ENCODE peak calls at places on chromosomes 6 and 20, in ten cellular contexts. B is breast epithelium; R is T1000; Z is CD4-positive, alpha-beta T cell; H is psoas muscle; F is EH; L is AG08396; K is Caki2; A is ELF-1; V is NCI-H1105 treated with DMSO at 0.1 percent for 48 hours. O is an unnamed sample.

GRCh38 chr20:8602389-8603116 is 466.3 kb upstream of the PLCB4 start:
- DNase-seq in V (peak; percentile 16), R (no peak), Z (no peak), F (peak; percentile 25), L (peak; percentile 15), H (no peak), A (no peak), K (no peak), B (no peak), O (no peak)

GRCh38 chr20:32763202-32763999 is 1.2 kb downstream of the DNMT3B start:
- DNase-seq in H (no peak), F (no peak), V (no peak), K (no peak), A (peak; percentile 53), L (no peak), R (no peak), Z (no peak), B (no peak), O (no peak)

GRCh38 chr6:170369439-170369838 is 62.9 kb downstream of the FAM120B start:
- DNase-seq in A (no peak), F (no peak), R (no peak), L (no peak), V (no peak), B (no peak), Z (no peak), K (no peak), H (no peak), O (no peak)

GRCh38 chr6:169669147-169669546 is 32.7 kb downstream of the WDR27 start:
- DNase-seq in K (no peak), F (no peak), R (no peak), V (no peak), H (no peak), A (no peak), B (no peak), L (no peak), Z (no peak), O (no peak)

GRCh38 chr6:69796081-69796626 is 656 bp downstream of the LMBRD1 start:
- DNase-seq in L (peak; percentile 4), F (peak; percentile 36), H (no peak), A (peak; percentile 77), V (peak; percentile 76), R (no peak), B (peak; percentile 66), K (peak; percentile 58), Z (peak; percentile 57), O (peak; percentile 41)

GRCh38 chr20:33016581-33017109 is 9.1 kb downstream of the BPIFB2 start:
- DNase-seq in H (no peak), R (no peak), A (no peak), Z (no peak), L (no peak), F (no peak), V (no peak), K (no peak), B (no peak), O (no peak)

GRCh38 chr6:118306640-118307238 is 241.4 kb upstream of the PLN start:
- DNase-seq in K (no peak), R (no peak), F (no peak), L (no peak), B (no peak), V (peak; percentile 53), Z (no peak), H (no peak), A (no peak), O (no peak)

GRCh38 chr6:163776549-163777378 is 362.2 kb downstream of the QKI start:
- DNase-seq in F (no peak), L (no peak), Z (no peak), B (no peak), V (no peak), K (no peak), A (peak; percentile 39), H (no peak), R (no peak), O (no peak)

GRCh38 chr20:24095753-24096152 is 107.2 kb upstream of the GGTLC1 start:
- DNase-seq in K (peak; percentile 88), H (no peak), R (no peak), F (no peak), B (no peak), V (peak; percentile 78), A (no peak), Z (no peak), L (no peak), O (no peak)

GRCh38 chr6:158854214-158855101 is 35.3 kb upstream of the EZR start:
- DNase-seq in A (peak; percentile 53), Z (peak; percentile 16), V (no peak), H (no peak), L (no peak), B (no peak), F (peak; percentile 89), R (no peak), K (peak; percentile 30), O (peak; percentile 74)

GRCh38 chr6:139594333-139594965 is 220.0 kb upstream of the CITED2 start:
- DNase-seq in V (no peak), F (no peak), K (no peak), Z (no peak), H (no peak), A (no peak), B (no peak), R (no peak), L (no peak), O (no peak)

GRCh38 chr6:42960243-42961019 is at the start of gene GNMT:
- DNase-seq in R (no peak), K (no peak), V (peak; percentile 69), L (peak; percentile 60), A (peak; percentile 82), H (peak; percentile 73), F (peak; percentile 34), B (peak; percentile 58), Z (peak; percentile 15), O (peak; percentile 34)

GRCh38 chr20:16352751-16353150 is 220.5 kb downstream of the KIF16B start:
- DNase-seq in Z (no peak), H (no peak), K (no peak), R (no peak), B (no peak), F (no peak), A (no peak), V (no peak), L (no peak), O (no peak)

GRCh38 chr6:157235600-157236039 is 87.7 kb downstream of the TMEM242 start:
- DNase-seq in R (no peak), Z (peak; percentile 49), L (peak; percentile 79), K (no peak), H (peak; percentile 83), B (no peak), F (peak; percentile 65), A (peak; percentile 73), V (no peak), O (peak; percentile 71)

GRCh38 chr6:140321891-140322290 is 947.4 kb upstream of the CITED2 start:
- DNase-seq in B (no peak), H (no peak), F (no peak), K (no peak), L (no peak), A (no peak), Z (no peak), R (no peak), V (no peak), O (no peak)

GRCh38 chr6:119324718-119325117 is 24.8 kb downstream of the MAN1A1 start:
- DNase-seq in L (no peak), H (no peak), A (no peak), K (no peak), V (no peak), B (no peak), Z (no peak), R (no peak), F (no peak), O (no peak)

GRCh38 chr6:136037885-136038460 is 186.5 kb downstream of the PDE7B start:
- DNase-seq in A (no peak), R (no peak), L (peak; percentile 22), B (no peak), F (peak; percentile 84), V (no peak), Z (no peak), K (no peak), H (peak; percentile 55), O (peak; percentile 17)

GRCh38 chr6:84892666-84893065 is 128.3 kb upstream of the TBX18 start:
- DNase-seq in H (no peak), V (no peak), L (no peak), A (no peak), R (no peak), Z (no peak), F (peak; percentile 32), B (no peak), K (peak; percentile 2), O (no peak)

GRCh38 chr6:53464942-53465460 is 79.9 kb downstream of the GCLC start:
- DNase-seq in K (no peak), V (no peak), L (no peak), A (peak; percentile 10), F (peak; percentile 42), B (peak; percentile 57), R (no peak), Z (no peak), H (peak; percentile 52), O (peak; percentile 59)

GRCh38 chr6:113031591-113031990 is 684.5 kb downstream of the RFPL4B start:
- DNase-seq in F (no peak), V (peak; percentile 76), H (no peak), Z (no peak), R (no peak), K (no peak), B (no peak), L (no peak), A (no peak), O (peak; percentile 14)

GRCh38 chr6:11341867-11342266 is 109.4 kb upstream of the NEDD9 start:
- DNase-seq in V (no peak), R (no peak), Z (no peak), F (peak; percentile 47), B (no peak), H (no peak), A (no peak), K (no peak), L (no peak), O (peak; percentile 59)

GRCh38 chr6:111722220-111722731 is 116.6 kb upstream of the TRAF3IP2 start:
- DNase-seq in F (peak; percentile 54), K (no peak), R (no peak), Z (no peak), B (no peak), V (no peak), L (no peak), A (no peak), H (no peak), O (no peak)

GRCh38 chr6:107698146-107698545 is 126.0 kb downstream of the SCML4 start:
- DNase-seq in L (peak; percentile 56), V (no peak), Z (no peak), F (peak; percentile 83), B (no peak), H (no peak), A (no peak), K (no peak), R (no peak), O (peak; percentile 83)

GRCh38 chr6:56144538-56145324 is 102.6 kb downstream of the COL21A1 start:
- DNase-seq in K (no peak), A (no peak), B (no peak), L (peak; percentile 40), Z (no peak), V (no peak), F (peak; percentile 36), R (peak; percentile 61), H (no peak), O (peak; percentile 37)

GRCh38 chr6:75116946-75117345 is 88.9 kb downstream of the COL12A1 start:
- DNase-seq in R (no peak), L (no peak), K (no peak), H (no peak), Z (no peak), F (peak; percentile 42), A (no peak), V (no peak), B (no peak), O (no peak)

GRCh38 chr6:21151178-21151956 is 442.2 kb upstream of the SOX4 start:
- DNase-seq in Z (no peak), B (no peak), H (no peak), V (no peak), A (no peak), L (no peak), R (no peak), F (no peak), K (no peak), O (no peak)

GRCh38 chr6:152309648-152310047 is 327.5 kb downstream of the SYNE1 start:
- DNase-seq in A (no peak), V (no peak), L (no peak), K (no peak), B (no peak), R (no peak), H (no peak), Z (peak; percentile 77), F (no peak), O (no peak)

GRCh38 chr20:38201356-38201755 is 36.3 kb upstream of the TGM2 start:
- DNase-seq in K (peak; percentile 62), F (peak; percentile 93), A (peak; percentile 72), H (peak; percentile 67), Z (no peak), V (no peak), B (no peak), R (peak; percentile 68), L (peak; percentile 64), O (no peak)